ENCODE peak calls at places on chromosome 11, in six cellular contexts. J, H, C, Z, F and U are unnamed samples.

GRCh38 chr11:48012051-48012391 is 31.7 kb downstream of the PTPRJ start:
- DNase-seq in H (no peak), F (no peak), J (no peak), C (no peak), Z (no peak), U (no peak)

GRCh38 chr11:74870485-74870884 is 78.4 kb downstream of the XRRA1 start:
- DNase-seq in C (peak; percentile 27), F (peak; percentile 57), H (peak; percentile 35), Z (no peak), J (peak; percentile 74), U (peak; percentile 41)

GRCh38 chr11:64553554-64554201 is 37.3 kb upstream of the SLC22A12 start:
- DNase-seq in C (peak; percentile 32), Z (no peak), F (no peak), J (peak; percentile 43), H (peak; percentile 19), U (peak; percentile 48)

GRCh38 chr11:1749020-1749758 is 1.2 kb downstream of the IFITM10 start:
- DNase-seq in H (peak; percentile 41), J (no peak), C (no peak), F (peak; percentile 44), Z (no peak), U (peak; percentile 51)

GRCh38 chr11:9263840-9264380 is 1.2 kb downstream of the DENND5A start:
- DNase-seq in C (no peak), H (peak; percentile 26), J (peak; percentile 22), Z (no peak), F (peak; percentile 40), U (no peak)

GRCh38 chr11:10044618-10045017 is 249.4 kb downstream of the SBF2 start:
- DNase-seq in J (peak; percentile 72), C (peak; percentile 12), F (peak; percentile 32), Z (no peak), H (peak; percentile 43), U (peak; percentile 40)

GRCh38 chr11:33376331-33377099 is 119.3 kb downstream of the HIPK3 start:
- DNase-seq in J (no peak), C (no peak), Z (no peak), F (peak; percentile 33), H (peak; percentile 35), U (peak; percentile 28)

GRCh38 chr11:3092603-3093141 is 35.4 kb upstream of the CARS1 start:
- DNase-seq in H (no peak), Z (no peak), J (no peak), F (no peak), C (no peak), U (no peak)

GRCh38 chr11:73306977-73307322 is 1.1 kb upstream of the ARHGEF17 start:
- DNase-seq in H (no peak), C (no peak), Z (no peak), J (no peak), F (no peak), U (no peak)

GRCh38 chr11:47433991-47434786 is 8.0 kb upstream of the PSMC3 start:
- DNase-seq in Z (no peak), C (no peak), H (peak; percentile 88), J (no peak), F (no peak), U (no peak)

GRCh38 chr11:84795698-84796097 is 831.4 kb downstream of the DLG2 start:
- DNase-seq in H (no peak), C (no peak), Z (no peak), J (no peak), F (no peak), U (no peak)

GRCh38 chr11:17298302-17298701 is 21.8 kb downstream of the NUCB2 start:
- DNase-seq in Z (no peak), F (no peak), C (no peak), H (no peak), J (no peak), U (no peak)

GRCh38 chr11:2758751-2759150 is 59.0 kb upstream of the KCNQ1OT1 start:
- DNase-seq in C (no peak), Z (no peak), F (no peak), H (no peak), J (no peak), U (no peak)

GRCh38 chr11:13440100-13440855 is 22.7 kb downstream of the BTBD10 start:
- DNase-seq in H (peak; percentile 94), Z (no peak), J (peak; percentile 78), F (peak; percentile 93), C (peak; percentile 93), U (peak; percentile 92)

GRCh38 chr11:119615003-119615878 is 113.8 kb downstream of the NECTIN1 start:
- DNase-seq in C (peak; percentile 90), H (peak; percentile 88), F (peak; percentile 78), Z (no peak), J (peak; percentile 56), U (peak; percentile 87)

GRCh38 chr11:110251837-110252236 is 44.6 kb downstream of the RDX start:
- DNase-seq in Z (no peak), C (peak; percentile 90), H (peak; percentile 77), F (peak; percentile 87), J (peak; percentile 31), U (peak; percentile 86)

GRCh38 chr11:92399702-92400101 is 175.1 kb downstream of the FAT3 start:
- DNase-seq in C (no peak), F (no peak), J (no peak), Z (no peak), H (no peak), U (peak; percentile 8)
- TF ChIP-seq CTCF in C (no peak), F (peak; percentile 22), J (no peak), Z (no peak), H (no peak), U (no peak)

GRCh38 chr11:69893631-69894030 is 74.4 kb upstream of the FGF3 start:
- DNase-seq in H (no peak), Z (peak; percentile 29), F (no peak), C (no peak), J (no peak), U (no peak)
- TF ChIP-seq CTCF in H (no peak), Z (no peak), F (no peak), C (no peak), J (no peak), U (no peak)

GRCh38 chr11:129699711-129700304 is 115.8 kb upstream of the TMEM45B start:
- DNase-seq in H (no peak), J (no peak), F (peak; percentile 21), C (peak; percentile 40), Z (no peak), U (peak; percentile 50)
- TF ChIP-seq CTCF in H (no peak), J (no peak), F (peak; percentile 23), C (peak; percentile 10), Z (no peak), U (no peak)

DNA sequence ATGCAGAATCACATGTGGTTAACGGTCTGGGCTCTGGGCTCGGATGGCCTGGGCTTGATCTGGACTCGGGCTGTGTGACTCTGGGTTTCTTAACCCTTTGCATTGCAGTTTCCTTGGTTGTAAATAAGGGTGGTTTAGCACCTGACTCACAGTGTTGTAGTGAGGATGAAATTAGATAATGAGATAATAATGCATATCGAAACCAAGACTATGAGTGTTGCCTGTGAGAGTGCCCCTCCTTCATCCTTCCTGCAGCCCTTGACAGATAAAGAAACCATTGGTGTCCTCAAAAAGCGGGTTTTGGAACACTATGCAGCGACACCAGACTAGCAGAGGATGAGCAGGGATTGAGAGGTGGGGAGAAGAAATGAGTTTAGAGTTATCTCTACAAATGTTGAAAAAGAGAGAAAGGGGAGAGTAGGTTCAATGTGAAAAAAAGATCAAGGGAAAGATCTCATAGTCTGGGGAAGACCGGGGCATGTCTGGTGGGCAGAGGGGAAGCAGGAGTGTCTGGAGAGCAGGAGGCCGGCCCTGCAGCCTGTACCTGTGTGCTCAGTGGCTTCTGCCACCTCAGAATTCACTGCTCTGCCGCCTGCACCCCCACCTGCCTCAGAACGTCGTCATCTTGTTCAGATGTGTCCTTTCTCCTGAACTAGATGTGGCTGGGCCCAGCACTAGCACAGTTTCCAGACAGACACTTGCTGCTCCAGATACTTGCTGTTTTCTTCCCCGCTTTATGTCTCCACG is 197.9 kb upstream of the SORL1-AS1 start:
- DNase-seq in F (no peak), Z (no peak), C (no peak), H (no peak), J (no peak), U (no peak)
- TF ChIP-seq CTCF in F (no peak), Z (no peak), C (no peak), H (no peak), J (no peak), U (no peak)

DNA sequence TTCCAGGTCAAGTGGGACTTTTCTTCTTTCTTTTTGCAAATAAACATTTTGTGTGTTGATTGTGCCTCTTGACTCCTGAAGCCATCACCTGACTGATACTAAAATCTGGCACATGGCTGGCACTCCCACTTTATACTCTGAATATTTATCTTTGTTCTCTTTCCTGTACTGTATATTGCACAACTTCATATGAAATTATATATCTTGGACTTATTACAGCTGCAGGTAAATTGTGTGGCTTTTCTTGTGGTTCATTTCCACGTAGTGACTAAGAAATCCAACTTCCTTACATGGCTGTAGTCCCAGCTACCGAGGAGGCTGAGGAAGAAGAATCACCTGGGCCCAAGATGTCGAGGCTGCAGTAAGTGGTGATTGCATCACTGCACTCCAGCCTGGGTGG is 23.7 kb upstream of the OR5B12 start:
- DNase-seq in Z (no peak), J (no peak), F (peak; percentile 84), C (peak; percentile 70), H (no peak), U (peak; percentile 52)
- TF ChIP-seq CTCF in Z (no peak), J (no peak), F (no peak), C (no peak), H (no peak), U (no peak)

DNA sequence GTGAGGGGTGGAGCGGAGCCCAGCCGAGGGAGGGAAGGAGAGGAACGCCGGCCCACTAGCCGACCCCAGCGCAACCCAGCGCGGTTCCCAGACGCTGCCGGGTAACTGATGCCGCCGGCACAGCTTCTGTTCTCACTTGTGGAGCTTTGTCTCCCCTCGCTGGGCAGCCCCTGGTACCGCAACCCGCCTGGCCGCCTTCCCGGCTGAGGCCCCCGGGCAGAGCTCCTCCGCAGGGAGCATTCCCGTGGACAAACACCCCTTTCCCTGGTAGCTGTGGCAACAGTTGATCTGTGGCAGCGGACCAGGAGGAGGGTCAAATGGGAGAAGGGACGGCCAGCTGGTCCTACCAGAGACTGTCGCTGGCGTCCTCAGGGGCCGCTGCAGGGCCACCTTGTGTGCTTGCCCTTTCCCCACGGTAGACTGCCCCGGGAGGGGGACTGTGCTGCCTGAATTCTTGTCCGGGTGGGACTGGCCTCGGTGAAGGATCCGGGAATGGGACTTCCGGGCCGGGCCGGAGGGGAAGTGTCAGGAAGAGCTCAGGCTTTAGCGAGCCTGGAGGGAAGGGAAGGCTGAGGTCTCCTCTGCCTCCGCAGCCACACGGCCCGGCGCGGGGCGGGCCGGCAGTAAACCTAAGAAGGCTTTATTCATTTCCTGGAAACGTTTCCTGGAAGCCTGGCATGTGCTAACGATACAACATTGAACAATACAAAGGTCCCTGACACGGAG is 468.0 kb downstream of the OPCML start:
- DNase-seq in J (no peak), H (peak; percentile 84), C (no peak), F (peak; percentile 30), Z (no peak), U (peak; percentile 31)
- TF ChIP-seq CTCF in J (no peak), H (peak; percentile 61), C (peak; percentile 44), F (peak; percentile 82), Z (no peak), U (peak; percentile 60)